ENCODE peak calls at places on chromosome 17, in ten cellular contexts. One of them, this sample, is unnamed.
A peak's percentile ranks its signal among the peaks of the same experiment; 100 is the strongest.

GRCh38 chr17:58991718-58992331 is 114.9 kb downstream of the TRIM37 start:
- DNase-seq in SK-N-SH: no peak
- DNase-seq in GM23338: no peak
- DNase-seq in HCT116: no peak
- DNase-seq in OCI-LY7: no peak
- DNase-seq in Karpas-422: no peak
- DNase-seq in endothelial cell of umbilical vein: no peak
- DNase-seq in IMR-90: peak; percentile 63
- DNase-seq in fibroblast of lung: peak; percentile 20
- DNase-seq in DND-41: no peak
- DNase-seq in this sample: peak; percentile 74

GRCh38 chr17:45584092-45585036 is 93.8 kb upstream of the PLEKHM1 start:
- DNase-seq in IMR-90: peak; percentile 36
- DNase-seq in Karpas-422: peak; percentile 95
- DNase-seq in GM23338: peak; percentile 74
- DNase-seq in HCT116: peak; percentile 39
- DNase-seq in fibroblast of lung: peak; percentile 53
- DNase-seq in endothelial cell of umbilical vein: peak; percentile 60
- DNase-seq in OCI-LY7: peak; percentile 90
- DNase-seq in SK-N-SH: peak; percentile 83
- DNase-seq in DND-41: peak; percentile 81
- DNase-seq in this sample: peak; percentile 78

GRCh38 chr17:55038291-55038690 is 69.7 kb downstream of the STXBP4 start:
- DNase-seq in OCI-LY7: no peak
- DNase-seq in Karpas-422: no peak
- DNase-seq in SK-N-SH: no peak
- DNase-seq in fibroblast of lung: no peak
- DNase-seq in DND-41: no peak
- DNase-seq in endothelial cell of umbilical vein: no peak
- DNase-seq in IMR-90: no peak
- DNase-seq in HCT116: no peak
- DNase-seq in GM23338: no peak
- DNase-seq in this sample: peak; percentile 1

GRCh38 chr17:48928876-48929811 is 15.5 kb downstream of the SNF8 start:
- DNase-seq in endothelial cell of umbilical vein: no peak
- DNase-seq in OCI-LY7: no peak
- DNase-seq in DND-41: no peak
- DNase-seq in SK-N-SH: no peak
- DNase-seq in IMR-90: no peak
- DNase-seq in fibroblast of lung: peak; percentile 23
- DNase-seq in GM23338: no peak
- DNase-seq in HCT116: no peak
- DNase-seq in Karpas-422: no peak
- DNase-seq in this sample: no peak

GRCh38 chr17:27540300-27541105 is 84.3 kb downstream of the KSR1 start:
- DNase-seq in OCI-LY7: no peak
- DNase-seq in endothelial cell of umbilical vein: no peak
- DNase-seq in fibroblast of lung: peak; percentile 100
- DNase-seq in Karpas-422: no peak
- DNase-seq in DND-41: no peak
- DNase-seq in SK-N-SH: no peak
- DNase-seq in HCT116: no peak
- DNase-seq in IMR-90: peak; percentile 100
- DNase-seq in GM23338: no peak
- DNase-seq in this sample: peak; percentile 98

GRCh38 chr17:59361386-59361785 is 29.9 kb downstream of the YPEL2 start:
- DNase-seq in fibroblast of lung: peak; percentile 60
- DNase-seq in Karpas-422: no peak
- DNase-seq in OCI-LY7: no peak
- DNase-seq in DND-41: no peak
- DNase-seq in IMR-90: peak; percentile 81
- DNase-seq in SK-N-SH: no peak
- DNase-seq in GM23338: no peak
- DNase-seq in endothelial cell of umbilical vein: peak; percentile 31
- DNase-seq in HCT116: no peak
- DNase-seq in this sample: peak; percentile 97

GRCh38 chr17:2028737-2029136 is 1.2 kb upstream of the DPH1 start:
- DNase-seq in Karpas-422: no peak
- DNase-seq in fibroblast of lung: no peak
- DNase-seq in HCT116: no peak
- DNase-seq in IMR-90: no peak
- DNase-seq in GM23338: no peak
- DNase-seq in OCI-LY7: no peak
- DNase-seq in endothelial cell of umbilical vein: no peak
- DNase-seq in DND-41: no peak
- DNase-seq in SK-N-SH: no peak
- DNase-seq in this sample: no peak

GRCh38 chr17:55424893-55425540 is 3.4 kb upstream of the MMD start:
- DNase-seq in HCT116: no peak
- DNase-seq in IMR-90: no peak
- DNase-seq in SK-N-SH: no peak
- DNase-seq in DND-41: no peak
- DNase-seq in fibroblast of lung: no peak
- DNase-seq in OCI-LY7: peak; percentile 88
- DNase-seq in endothelial cell of umbilical vein: no peak
- DNase-seq in Karpas-422: peak; percentile 88
- DNase-seq in GM23338: no peak
- DNase-seq in this sample: no peak

DNA sequence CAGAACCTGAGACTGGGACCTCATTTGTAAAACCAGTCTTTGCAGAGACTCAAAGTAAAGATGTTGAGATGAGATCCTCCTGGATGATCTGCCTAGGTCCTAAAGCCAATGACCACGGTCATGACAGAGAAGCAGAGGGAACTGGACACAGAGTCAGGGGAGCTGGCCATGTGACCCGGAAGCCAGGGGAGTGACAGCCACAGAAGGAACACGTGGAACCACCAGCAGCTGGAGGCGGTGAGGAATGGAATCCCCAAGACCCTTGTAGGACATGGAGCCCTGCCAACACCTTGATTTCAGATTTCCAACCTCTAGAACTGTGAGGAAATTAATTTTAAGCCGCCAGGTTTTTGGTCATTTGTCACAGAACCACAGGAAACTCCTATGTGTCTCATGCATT is 37.0 kb downstream of the USP22 start:
- DNase-seq in DND-41: no peak
- DNase-seq in OCI-LY7: no peak
- DNase-seq in endothelial cell of umbilical vein: no peak
- DNase-seq in HCT116: no peak
- DNase-seq in Karpas-422: no peak
- DNase-seq in SK-N-SH: no peak
- DNase-seq in fibroblast of lung: no peak
- DNase-seq in IMR-90: no peak
- DNase-seq in GM23338: no peak
- DNase-seq in this sample: peak; percentile 16
- H4K20me1 ChIP-seq in DND-41: peaks cover 88% of the 10 kb centered on the region
- H4K20me1 ChIP-seq in OCI-LY7: peaks cover 10% of the 10 kb centered on the region
- H4K20me1 ChIP-seq in endothelial cell of umbilical vein: no peaks in the 10 kb centered on the region
- H4K20me1 ChIP-seq in HCT116: peaks cover 6% of the 10 kb centered on the region
- H4K20me1 ChIP-seq in Karpas-422: peaks cover 54% of the 10 kb centered on the region
- H4K20me1 ChIP-seq in SK-N-SH: peaks cover 98% of the 10 kb centered on the region
- H4K20me1 ChIP-seq in fibroblast of lung: no peaks in the 10 kb centered on the region
- H4K20me1 ChIP-seq in IMR-90: peaks cover 91% of the 10 kb centered on the region
- H4K20me1 ChIP-seq in GM23338: peaks cover 73% of the 10 kb centered on the region
- H4K20me1 ChIP-seq in this sample: no peaks in the 10 kb centered on the region

GRCh38 chr17:83072600-83073358 is 6.6 kb upstream of the METRNL start:
- DNase-seq in endothelial cell of umbilical vein: no peak
- DNase-seq in IMR-90: no peak
- DNase-seq in DND-41: no peak
- DNase-seq in GM23338: no peak
- DNase-seq in HCT116: no peak
- DNase-seq in SK-N-SH: no peak
- DNase-seq in OCI-LY7: no peak
- DNase-seq in fibroblast of lung: no peak
- DNase-seq in Karpas-422: no peak
- DNase-seq in this sample: no peak

GRCh38 chr17:83071966-83072562 is 7.3 kb upstream of the METRNL start:
- DNase-seq in fibroblast of lung: no peak
- DNase-seq in HCT116: no peak
- DNase-seq in DND-41: peak; percentile 24
- DNase-seq in endothelial cell of umbilical vein: no peak
- DNase-seq in OCI-LY7: no peak
- DNase-seq in Karpas-422: no peak
- DNase-seq in GM23338: no peak
- DNase-seq in SK-N-SH: no peak
- DNase-seq in IMR-90: no peak
- DNase-seq in this sample: no peak

GRCh38 chr17:83075270-83075880 is 4.0 kb upstream of the METRNL start:
- DNase-seq in GM23338: no peak
- DNase-seq in SK-N-SH: no peak
- DNase-seq in endothelial cell of umbilical vein: no peak
- DNase-seq in Karpas-422: no peak
- DNase-seq in IMR-90: no peak
- DNase-seq in HCT116: no peak
- DNase-seq in fibroblast of lung: no peak
- DNase-seq in DND-41: no peak
- DNase-seq in OCI-LY7: no peak
- DNase-seq in this sample: no peak

GRCh38 chr17:83074696-83075223 is 4.6 kb upstream of the METRNL start:
- DNase-seq in IMR-90: no peak
- DNase-seq in endothelial cell of umbilical vein: no peak
- DNase-seq in GM23338: no peak
- DNase-seq in OCI-LY7: no peak
- DNase-seq in fibroblast of lung: no peak
- DNase-seq in Karpas-422: no peak
- DNase-seq in DND-41: no peak
- DNase-seq in HCT116: no peak
- DNase-seq in SK-N-SH: no peak
- DNase-seq in this sample: no peak

GRCh38 chr17:83073389-83074063 is 5.9 kb upstream of the METRNL start:
- DNase-seq in GM23338: no peak
- DNase-seq in IMR-90: no peak
- DNase-seq in HCT116: peak; percentile 54
- DNase-seq in SK-N-SH: no peak
- DNase-seq in endothelial cell of umbilical vein: no peak
- DNase-seq in Karpas-422: no peak
- DNase-seq in fibroblast of lung: no peak
- DNase-seq in OCI-LY7: no peak
- DNase-seq in DND-41: no peak
- DNase-seq in this sample: peak; percentile 41
- H3K4me1 ChIP-seq in GM23338: no peaks in the 10 kb centered on the region
- H3K4me1 ChIP-seq in IMR-90: peaks cover 1% of the 10 kb centered on the region
- H3K4me1 ChIP-seq in HCT116: peaks cover 16% of the 10 kb centered on the region
- H3K4me1 ChIP-seq in SK-N-SH: no peaks in the 10 kb centered on the region
- H3K4me1 ChIP-seq in endothelial cell of umbilical vein: peaks cover 8% of the 10 kb centered on the region
- H3K4me1 ChIP-seq in Karpas-422: no peaks in the 10 kb centered on the region
- H3K4me1 ChIP-seq in fibroblast of lung: no peaks in the 10 kb centered on the region
- H3K4me1 ChIP-seq in OCI-LY7: peaks cover 19% of the 10 kb centered on the region
- H3K4me1 ChIP-seq in DND-41: peaks cover 9% of the 10 kb centered on the region
- H3K4me1 ChIP-seq in this sample: no peaks in the 10 kb centered on the region

GRCh38 chr17:15230866-15231265 is 34.3 kb downstream of the PMP22 start:
- DNase-seq in fibroblast of lung: no peak
- DNase-seq in HCT116: no peak
- DNase-seq in OCI-LY7: no peak
- DNase-seq in IMR-90: no peak
- DNase-seq in DND-41: no peak
- DNase-seq in GM23338: no peak
- DNase-seq in endothelial cell of umbilical vein: no peak
- DNase-seq in Karpas-422: no peak
- DNase-seq in SK-N-SH: no peak
- DNase-seq in this sample: no peak

GRCh38 chr17:15231851-15232516 is 33.1 kb downstream of the PMP22 start:
- DNase-seq in IMR-90: no peak
- DNase-seq in Karpas-422: no peak
- DNase-seq in fibroblast of lung: no peak
- DNase-seq in HCT116: no peak
- DNase-seq in GM23338: no peak
- DNase-seq in DND-41: no peak
- DNase-seq in SK-N-SH: no peak
- DNase-seq in OCI-LY7: no peak
- DNase-seq in endothelial cell of umbilical vein: no peak
- DNase-seq in this sample: no peak

GRCh38 chr17:15233971-15234370 is 31.2 kb downstream of the PMP22 start:
- DNase-seq in SK-N-SH: no peak
- DNase-seq in Karpas-422: no peak
- DNase-seq in fibroblast of lung: no peak
- DNase-seq in DND-41: no peak
- DNase-seq in endothelial cell of umbilical vein: no peak
- DNase-seq in HCT116: no peak
- DNase-seq in GM23338: no peak
- DNase-seq in OCI-LY7: no peak
- DNase-seq in IMR-90: no peak
- DNase-seq in this sample: no peak

GRCh38 chr17:15233022-15233805 is 31.9 kb downstream of the PMP22 start:
- DNase-seq in endothelial cell of umbilical vein: peak; percentile 6
- DNase-seq in IMR-90: peak; percentile 75
- DNase-seq in OCI-LY7: peak; percentile 13
- DNase-seq in SK-N-SH: peak; percentile 27
- DNase-seq in DND-41: no peak
- DNase-seq in HCT116: no peak
- DNase-seq in fibroblast of lung: peak; percentile 42
- DNase-seq in Karpas-422: peak; percentile 61
- DNase-seq in GM23338: peak; percentile 54
- DNase-seq in this sample: peak; percentile 92

DNA sequence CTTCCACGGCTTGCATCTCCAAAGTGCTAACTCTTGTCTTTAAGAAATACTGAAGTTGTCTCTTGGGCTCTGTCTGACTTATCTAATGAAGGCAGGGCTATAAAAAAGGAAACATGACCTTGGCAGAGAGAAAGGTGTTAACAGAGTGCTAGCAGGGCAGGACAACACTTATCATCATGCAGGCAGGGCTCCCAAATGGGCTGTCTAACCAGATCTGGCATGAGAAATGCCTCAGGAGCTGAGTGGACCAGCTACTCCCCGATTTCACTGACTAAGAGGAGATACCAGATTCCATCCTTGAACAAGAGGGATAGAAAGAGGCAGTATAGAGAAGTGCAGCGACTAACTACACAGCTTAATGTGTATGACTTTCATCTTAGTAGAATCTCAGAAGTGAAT is 32.6 kb downstream of the PMP22 start:
- DNase-seq in HCT116: no peak
- DNase-seq in DND-41: no peak
- DNase-seq in fibroblast of lung: no peak
- DNase-seq in GM23338: no peak
- DNase-seq in OCI-LY7: no peak
- DNase-seq in Karpas-422: no peak
- DNase-seq in SK-N-SH: no peak
- DNase-seq in IMR-90: no peak
- DNase-seq in endothelial cell of umbilical vein: no peak
- DNase-seq in this sample: peak; percentile 68
- H3K36me3 ChIP-seq in HCT116: no peaks in the 10 kb centered on the region
- H3K36me3 ChIP-seq in DND-41: no peaks in the 10 kb centered on the region
- H3K36me3 ChIP-seq in fibroblast of lung: peaks cover 13% of the 10 kb centered on the region
- H3K36me3 ChIP-seq in GM23338: no peaks in the 10 kb centered on the region
- H3K36me3 ChIP-seq in OCI-LY7: no peaks in the 10 kb centered on the region
- H3K36me3 ChIP-seq in Karpas-422: no peaks in the 10 kb centered on the region
- H3K36me3 ChIP-seq in SK-N-SH: peaks cover 9% of the 10 kb centered on the region
- H3K36me3 ChIP-seq in IMR-90: peaks cover 68% of the 10 kb centered on the region
- H3K36me3 ChIP-seq in endothelial cell of umbilical vein: peaks cover 15% of the 10 kb centered on the region
- H3K36me3 ChIP-seq in this sample: peaks cover 38% of the 10 kb centered on the region

DNA sequence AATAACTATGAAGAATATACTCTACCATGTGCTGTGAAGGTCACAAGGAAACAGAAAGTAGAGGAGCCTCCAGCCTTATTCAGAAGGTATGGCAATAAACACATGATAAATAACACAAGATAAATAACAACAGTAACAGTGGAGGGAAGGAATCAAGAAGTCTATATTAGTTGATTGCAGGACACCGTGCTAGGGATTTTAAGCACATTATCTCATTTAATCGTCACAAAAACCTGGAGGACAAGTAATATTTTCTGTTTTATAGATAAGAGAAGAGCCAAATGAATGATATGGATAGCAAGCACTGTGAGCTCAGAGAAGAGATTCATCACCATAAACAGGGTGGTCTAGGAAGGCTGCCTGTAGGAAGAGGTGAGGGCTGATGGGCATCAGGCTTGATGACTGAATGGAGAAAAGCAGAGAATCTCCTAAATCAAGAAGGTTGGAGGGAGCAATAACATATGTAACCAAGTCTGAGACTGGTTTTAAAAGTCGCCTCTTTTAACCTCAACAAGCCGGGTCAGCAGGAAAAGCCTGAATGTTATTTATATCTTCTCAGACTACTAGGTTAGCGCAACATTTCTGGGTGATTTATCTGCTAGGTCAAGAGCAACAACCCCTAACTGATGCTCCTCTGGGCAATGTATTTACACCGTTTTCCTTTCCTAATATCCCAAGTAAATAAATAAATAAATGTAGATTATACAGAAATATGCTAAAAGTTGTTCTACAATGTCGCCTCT is 8.3 kb downstream of the TOM1L2 start:
- DNase-seq in DND-41: no peak
- DNase-seq in SK-N-SH: no peak
- DNase-seq in GM23338: no peak
- DNase-seq in endothelial cell of umbilical vein: no peak
- DNase-seq in HCT116: no peak
- DNase-seq in OCI-LY7: no peak
- DNase-seq in fibroblast of lung: no peak
- DNase-seq in IMR-90: no peak
- DNase-seq in Karpas-422: no peak
- DNase-seq in this sample: no peak
- H4K20me1 ChIP-seq in DND-41: peaks cover 6% of the 10 kb centered on the region
- H4K20me1 ChIP-seq in SK-N-SH: peaks cover 8% of the 10 kb centered on the region
- H4K20me1 ChIP-seq in GM23338: no peaks in the 10 kb centered on the region
- H4K20me1 ChIP-seq in endothelial cell of umbilical vein: peaks cover 3% of the 10 kb centered on the region
- H4K20me1 ChIP-seq in HCT116: no peaks in the 10 kb centered on the region
- H4K20me1 ChIP-seq in OCI-LY7: no peaks in the 10 kb centered on the region
- H4K20me1 ChIP-seq in fibroblast of lung: no peaks in the 10 kb centered on the region
- H4K20me1 ChIP-seq in IMR-90: peaks cover 26% of the 10 kb centered on the region
- H4K20me1 ChIP-seq in Karpas-422: peaks cover 8% of the 10 kb centered on the region
- H4K20me1 ChIP-seq in this sample: no peaks in the 10 kb centered on the region

This sample was measured in GM23248.